ENCODE peak calls at places on chromosomes 7 and 10, in ten cellular contexts. O is A549, F is right lobe of liver, Y is HepG2, H is uterus, J is heart left ventricle, R is prostate gland, T is transverse colon, G is tibial nerve, E is ovary. K is an unnamed sample.

GRCh38 chr7:146172112-146172511 is 55.5 kb downstream of the CNTNAP2 start:
- DNase-seq in O (no peak), F (no peak), Y (no peak), H (no peak), J (no peak), R (no peak), T (no peak), G (no peak), E (no peak), K (no peak)

GRCh38 chr7:150948791-150949251 is 29.3 kb downstream of the KCNH2 start:
- DNase-seq in O (no peak), F (no peak), Y (no peak), H (no peak), J (peak; percentile 26), R (no peak), T (no peak), G (no peak), E (peak; percentile 18), K (no peak)

GRCh38 chr10:79153753-79154152 is 85.0 kb downstream of the ZMIZ1 start:
- DNase-seq in O (no peak), F (peak; percentile 75), Y (no peak), H (no peak), J (peak; percentile 94), R (no peak), T (no peak), G (no peak), E (no peak), K (no peak)

GRCh38 chr7:73623798-73624668 is at the start of gene MLXIPL:
- DNase-seq in O (peak; percentile 78), F (peak; percentile 92), Y (peak; percentile 83), H (peak; percentile 31), J (peak; percentile 76), R (peak; percentile 87), T (peak; percentile 91), G (peak; percentile 62), E (peak; percentile 53), K (no peak)

GRCh38 chr10:49139866-49140195 is 6.0 kb upstream of the FAM170B start:
- DNase-seq in O (peak; percentile 71), F (no peak), Y (no peak), H (no peak), J (no peak), R (no peak), T (no peak), G (no peak), E (peak; percentile 36), K (no peak)

GRCh38 chr10:132434405-132435005 is 37.5 kb downstream of the PWWP2B start:
- DNase-seq in O (peak; percentile 59), F (no peak), Y (no peak), H (no peak), J (no peak), R (no peak), T (no peak), G (no peak), E (no peak), K (no peak)

GRCh38 chr10:68196707-68197106 is 35.2 kb downstream of the ATOH7 start:
- DNase-seq in O (no peak), F (no peak), Y (no peak), H (no peak), J (no peak), R (no peak), T (no peak), G (no peak), E (no peak), K (no peak)

GRCh38 chr10:121928528-121928884 is 675 bp upstream of the ATE1 start:
- DNase-seq in O (peak; percentile 49), F (no peak), Y (no peak), H (no peak), J (peak; percentile 35), R (peak; percentile 51), T (no peak), G (peak; percentile 25), E (no peak), K (no peak)

GRCh38 chr10:129446182-129446581 is 20.9 kb upstream of the MGMT start:
- DNase-seq in O (no peak), F (no peak), Y (no peak), H (no peak), J (no peak), R (no peak), T (no peak), G (no peak), E (no peak), K (no peak)

GRCh38 chr10:27636816-27637215 is 108.8 kb downstream of the MKX start:
- DNase-seq in O (no peak), F (no peak), Y (no peak), H (no peak), J (no peak), R (no peak), T (no peak), G (no peak), E (no peak), K (no peak)

DNA sequence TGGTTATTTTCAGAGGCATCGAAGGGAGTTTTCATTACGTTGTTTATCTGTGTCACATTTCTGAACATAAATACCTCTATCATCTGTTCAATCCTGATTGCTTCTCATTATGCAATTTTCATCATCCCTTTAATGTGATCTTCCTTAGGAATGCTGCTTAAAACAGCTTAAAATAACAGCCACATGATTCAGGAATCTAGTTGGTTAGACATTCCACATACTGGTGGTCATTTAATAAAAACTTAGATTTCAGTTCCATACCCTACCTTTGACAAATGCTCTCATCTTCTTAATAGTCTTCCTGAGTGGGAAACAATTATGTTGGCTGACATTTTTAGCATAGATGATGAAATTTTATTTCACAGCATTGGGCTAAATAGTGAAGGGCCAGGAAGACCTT is 191.3 kb upstream of the CDCA7L start:
- DNase-seq in O (no peak), F (no peak), Y (no peak), H (no peak), J (no peak), R (no peak), T (no peak), G (no peak), E (no peak), K (no peak)
- H3K4me1 ChIP-seq in O (no peaks in the 10 kb centered on the region), F (no peaks in the 10 kb centered on the region), Y (peaks cover 13% of the 10 kb centered on the region), H (no peaks in the 10 kb centered on the region), J (no peaks in the 10 kb centered on the region), R (no peaks in the 10 kb centered on the region), T (no peaks in the 10 kb centered on the region), G (peaks cover 20% of the 10 kb centered on the region), E (no peaks in the 10 kb centered on the region), K (no peaks in the 10 kb centered on the region)

GRCh38 chr10:43573250-43574034 is 974 bp downstream of the ZNF239 start:
- DNase-seq in O (no peak), F (no peak), Y (no peak), H (no peak), J (no peak), R (no peak), T (no peak), G (no peak), E (no peak), K (no peak)

GRCh38 chr10:43574906-43575305 is 490 bp upstream of the ZNF239 start:
- DNase-seq in O (no peak), F (no peak), Y (no peak), H (no peak), J (no peak), R (no peak), T (no peak), G (no peak), E (peak; percentile 24), K (no peak)

GRCh38 chr10:43576580-43576979 is 2.2 kb upstream of the ZNF239 start:
- DNase-seq in O (no peak), F (no peak), Y (no peak), H (no peak), J (no peak), R (no peak), T (no peak), G (no peak), E (no peak), K (no peak)

GRCh38 chr10:43576062-43576461 is 1.6 kb upstream of the ZNF239 start:
- DNase-seq in O (no peak), F (no peak), Y (no peak), H (no peak), J (no peak), R (no peak), T (no peak), G (no peak), E (no peak), K (no peak)

GRCh38 chr10:43574035-43574892 is at the start of gene ZNF239:
- DNase-seq in O (peak; percentile 81), F (peak; percentile 87), Y (no peak), H (peak; percentile 91), J (peak; percentile 95), R (peak; percentile 78), T (peak; percentile 89), G (peak; percentile 77), E (peak; percentile 92), K (peak; percentile 56)
- TF ChIP-seq POLR2A in O (no peak), F (peak; percentile 24), Y (no peak), H (no peak), J (peak; percentile 41), R (no peak), T (no peak), G (no peak), E (peak; percentile 43), K (no peak)

DNA sequence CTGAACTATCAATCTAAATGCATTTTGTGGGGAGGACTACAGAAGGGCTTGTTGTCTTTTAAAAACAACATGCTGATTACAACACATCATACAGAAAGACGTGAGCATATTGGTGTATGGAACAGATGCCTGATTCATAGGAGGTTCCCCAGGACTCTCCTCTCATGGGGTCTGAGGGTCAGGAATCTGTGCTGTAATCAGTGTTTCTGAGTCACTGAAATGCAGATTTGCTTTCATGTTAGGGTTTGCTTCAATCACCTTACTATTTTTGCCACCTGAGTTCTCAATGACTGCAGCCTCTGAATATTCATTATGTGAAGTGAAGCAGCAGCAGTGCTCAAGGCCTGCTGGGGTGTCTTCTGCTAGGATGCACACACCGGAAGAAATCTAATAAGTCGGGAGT is 550 bp upstream of the ANK3 start:
- DNase-seq in O (no peak), F (no peak), Y (no peak), H (no peak), J (no peak), R (no peak), T (no peak), G (no peak), E (no peak), K (no peak)
- H3K27ac ChIP-seq in O (no peak overlapping the region), F (no peak overlapping the region), Y (no peak overlapping the region), H (no peak overlapping the region), J (no peak overlapping the region), R (no peak overlapping the region), T (no peak overlapping the region), G (no peak overlapping the region), E (no peak overlapping the region), K (no peak overlapping the region)

DNA sequence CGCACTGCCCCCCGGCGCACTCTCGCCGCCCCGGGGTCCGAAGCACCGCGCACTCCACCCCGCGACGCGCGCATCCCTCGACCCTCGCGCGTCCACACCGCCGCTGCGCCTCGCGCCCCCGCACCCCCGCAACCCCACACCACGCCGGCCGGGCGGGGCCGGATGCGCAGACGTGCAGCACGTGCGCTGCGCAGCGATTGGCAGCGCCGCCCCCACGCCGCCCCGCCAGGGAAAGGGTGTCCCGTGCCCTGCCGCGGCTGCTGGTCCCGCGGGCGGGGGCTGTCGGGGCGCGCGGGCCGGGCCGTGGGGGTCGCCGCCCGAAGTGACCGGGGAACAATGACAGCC is 53.7 kb upstream of the KDM7A start:
- DNase-seq in O (no peak), F (peak; percentile 70), Y (peak; percentile 35), H (no peak), J (peak; percentile 48), R (peak; percentile 26), T (peak; percentile 75), G (no peak), E (peak; percentile 26), K (peak; percentile 35)
- H3K4me1 ChIP-seq in O (peaks cover 17% of the 10 kb centered on the region), F (no peaks in the 10 kb centered on the region), Y (peaks cover 92% of the 10 kb centered on the region), H (peaks cover 10% of the 10 kb centered on the region), J (peaks cover 25% of the 10 kb centered on the region), R (peaks cover 4% of the 10 kb centered on the region), T (peaks cover 34% of the 10 kb centered on the region), G (peaks cover 25% of the 10 kb centered on the region), E (peaks cover 4% of the 10 kb centered on the region), K (peaks cover 23% of the 10 kb centered on the region)